ENCODE peak calls at places on chromosomes 1 and 21, in seven cellular contexts. One of them, this sample, is unnamed.

GRCh38 chr1:218376722-218377121 is 31.6 kb downstream of the TGFB2 start:
- DNase-seq in RPMI8226: no peak
- DNase-seq in brain microvascular endothelial cell: no peak
- DNase-seq in hepatocyte: no peak
- DNase-seq in stimulated activated CD4-positive, alpha-beta T cell treated with anti-CD3 and anti-CD28 coated beads, Interleukin-4, amount 100 ng/mL, for 24 hours: no peak
- DNase-seq in fibroblast of mammary gland: no peak
- DNase-seq in kidney glomerular epithelial cell: peak
- DNase-seq in this sample: no peak

GRCh38 chr1:4411862-4412261 is 242.5 kb upstream of the AJAP1 start:
- DNase-seq in RPMI8226: no peak
- DNase-seq in brain microvascular endothelial cell: no peak
- DNase-seq in hepatocyte: no peak
- DNase-seq in stimulated activated CD4-positive, alpha-beta T cell treated with anti-CD3 and anti-CD28 coated beads, Interleukin-4, amount 100 ng/mL, for 24 hours: no peak
- DNase-seq in fibroblast of mammary gland: no peak
- DNase-seq in kidney glomerular epithelial cell: no peak
- DNase-seq in this sample: no peak

GRCh38 chr1:19536519-19536918 is 51.2 kb upstream of the CAPZB start:
- DNase-seq in RPMI8226: no peak
- DNase-seq in brain microvascular endothelial cell: no peak
- DNase-seq in hepatocyte: no peak
- DNase-seq in stimulated activated CD4-positive, alpha-beta T cell treated with anti-CD3 and anti-CD28 coated beads, Interleukin-4, amount 100 ng/mL, for 24 hours: no peak
- DNase-seq in fibroblast of mammary gland: no peak
- DNase-seq in kidney glomerular epithelial cell: no peak
- DNase-seq in this sample: no peak

GRCh38 chr1:29793101-29793546 is 556.8 kb downstream of the PTPRU start:
- DNase-seq in RPMI8226: peak
- DNase-seq in brain microvascular endothelial cell: peak
- DNase-seq in hepatocyte: peak
- DNase-seq in stimulated activated CD4-positive, alpha-beta T cell treated with anti-CD3 and anti-CD28 coated beads, Interleukin-4, amount 100 ng/mL, for 24 hours: peak
- DNase-seq in fibroblast of mammary gland: peak
- DNase-seq in kidney glomerular epithelial cell: peak
- DNase-seq in this sample: peak

GRCh38 chr1:25889470-25889869 is 14.0 kb upstream of the PAQR7 start:
- DNase-seq in RPMI8226: no peak
- DNase-seq in brain microvascular endothelial cell: peak
- DNase-seq in hepatocyte: no peak
- DNase-seq in stimulated activated CD4-positive, alpha-beta T cell treated with anti-CD3 and anti-CD28 coated beads, Interleukin-4, amount 100 ng/mL, for 24 hours: no peak
- DNase-seq in fibroblast of mammary gland: peak
- DNase-seq in kidney glomerular epithelial cell: no peak
- DNase-seq in this sample: peak

GRCh38 chr1:19484793-19485361 is 462 bp downstream of the CAPZB start:
- DNase-seq in RPMI8226: peak
- DNase-seq in brain microvascular endothelial cell: no peak
- DNase-seq in hepatocyte: peak
- DNase-seq in stimulated activated CD4-positive, alpha-beta T cell treated with anti-CD3 and anti-CD28 coated beads, Interleukin-4, amount 100 ng/mL, for 24 hours: no peak
- DNase-seq in fibroblast of mammary gland: no peak
- DNase-seq in kidney glomerular epithelial cell: no peak
- DNase-seq in this sample: peak

GRCh38 chr1:211609120-211610024 is 30.4 kb upstream of the SLC30A1 start:
- DNase-seq in RPMI8226: no peak
- DNase-seq in brain microvascular endothelial cell: no peak
- DNase-seq in hepatocyte: no peak
- DNase-seq in stimulated activated CD4-positive, alpha-beta T cell treated with anti-CD3 and anti-CD28 coated beads, Interleukin-4, amount 100 ng/mL, for 24 hours: no peak
- DNase-seq in fibroblast of mammary gland: peak
- DNase-seq in kidney glomerular epithelial cell: no peak
- DNase-seq in this sample: peak

GRCh38 chr1:3541465-3541864 is 69.8 kb downstream of the MEGF6 start:
- DNase-seq in RPMI8226: no peak
- DNase-seq in brain microvascular endothelial cell: no peak
- DNase-seq in hepatocyte: no peak
- DNase-seq in stimulated activated CD4-positive, alpha-beta T cell treated with anti-CD3 and anti-CD28 coated beads, Interleukin-4, amount 100 ng/mL, for 24 hours: no peak
- DNase-seq in fibroblast of mammary gland: no peak
- DNase-seq in kidney glomerular epithelial cell: no peak
- DNase-seq in this sample: no peak

GRCh38 chr1:10341062-10341600 is 57.7 kb upstream of the PGD start:
- DNase-seq in RPMI8226: no peak
- DNase-seq in brain microvascular endothelial cell: no peak
- DNase-seq in hepatocyte: no peak
- DNase-seq in stimulated activated CD4-positive, alpha-beta T cell treated with anti-CD3 and anti-CD28 coated beads, Interleukin-4, amount 100 ng/mL, for 24 hours: no peak
- DNase-seq in fibroblast of mammary gland: no peak
- DNase-seq in kidney glomerular epithelial cell: peak
- DNase-seq in this sample: no peak

GRCh38 chr1:16189003-16189402 is 23.4 kb downstream of the ARHGEF19 start:
- DNase-seq in RPMI8226: no peak
- DNase-seq in brain microvascular endothelial cell: no peak
- DNase-seq in hepatocyte: peak
- DNase-seq in stimulated activated CD4-positive, alpha-beta T cell treated with anti-CD3 and anti-CD28 coated beads, Interleukin-4, amount 100 ng/mL, for 24 hours: no peak
- DNase-seq in fibroblast of mammary gland: peak
- DNase-seq in kidney glomerular epithelial cell: no peak
- DNase-seq in this sample: peak

GRCh38 chr1:13930151-13930550 is 230.2 kb downstream of the PRDM2 start:
- DNase-seq in RPMI8226: peak
- DNase-seq in brain microvascular endothelial cell: no peak
- DNase-seq in hepatocyte: no peak
- DNase-seq in stimulated activated CD4-positive, alpha-beta T cell treated with anti-CD3 and anti-CD28 coated beads, Interleukin-4, amount 100 ng/mL, for 24 hours: peak
- DNase-seq in fibroblast of mammary gland: no peak
- DNase-seq in kidney glomerular epithelial cell: no peak
- DNase-seq in this sample: peak

GRCh38 chr21:44407493-44407892 is 47.8 kb upstream of the LRRC3 start:
- DNase-seq in RPMI8226: peak
- DNase-seq in brain microvascular endothelial cell: no peak
- DNase-seq in hepatocyte: no peak
- DNase-seq in stimulated activated CD4-positive, alpha-beta T cell treated with anti-CD3 and anti-CD28 coated beads, Interleukin-4, amount 100 ng/mL, for 24 hours: peak
- DNase-seq in fibroblast of mammary gland: no peak
- DNase-seq in kidney glomerular epithelial cell: no peak
- DNase-seq in this sample: no peak

GRCh38 chr21:20040768-20041167 is 957.4 kb upstream of the NCAM2 start:
- DNase-seq in RPMI8226: no peak
- DNase-seq in brain microvascular endothelial cell: no peak
- DNase-seq in hepatocyte: peak
- DNase-seq in stimulated activated CD4-positive, alpha-beta T cell treated with anti-CD3 and anti-CD28 coated beads, Interleukin-4, amount 100 ng/mL, for 24 hours: no peak
- DNase-seq in fibroblast of mammary gland: no peak
- DNase-seq in kidney glomerular epithelial cell: no peak
- DNase-seq in this sample: peak

GRCh38 chr1:7576946-7577657 is 194.0 kb upstream of the VAMP3 start:
- DNase-seq in RPMI8226: peak
- DNase-seq in brain microvascular endothelial cell: peak
- DNase-seq in hepatocyte: peak
- DNase-seq in stimulated activated CD4-positive, alpha-beta T cell treated with anti-CD3 and anti-CD28 coated beads, Interleukin-4, amount 100 ng/mL, for 24 hours: no peak
- DNase-seq in fibroblast of mammary gland: no peak
- DNase-seq in kidney glomerular epithelial cell: no peak
- DNase-seq in this sample: peak

GRCh38 chr1:234295626-234296025 is 77.6 kb upstream of the COA6 start:
- DNase-seq in RPMI8226: no peak
- DNase-seq in brain microvascular endothelial cell: no peak
- DNase-seq in hepatocyte: no peak
- DNase-seq in stimulated activated CD4-positive, alpha-beta T cell treated with anti-CD3 and anti-CD28 coated beads, Interleukin-4, amount 100 ng/mL, for 24 hours: no peak
- DNase-seq in fibroblast of mammary gland: no peak
- DNase-seq in kidney glomerular epithelial cell: no peak
- DNase-seq in this sample: no peak

GRCh38 chr1:33893147-33893830 is 29.4 kb downstream of the HMGB4 start:
- DNase-seq in RPMI8226: no peak
- DNase-seq in brain microvascular endothelial cell: no peak
- DNase-seq in hepatocyte: no peak
- DNase-seq in stimulated activated CD4-positive, alpha-beta T cell treated with anti-CD3 and anti-CD28 coated beads, Interleukin-4, amount 100 ng/mL, for 24 hours: no peak
- DNase-seq in fibroblast of mammary gland: peak
- DNase-seq in kidney glomerular epithelial cell: peak
- DNase-seq in this sample: peak

GRCh38 chr21:32726742-32727477 is 903 bp downstream of the SYNJ1 start:
- DNase-seq in RPMI8226: peak
- DNase-seq in brain microvascular endothelial cell: peak
- DNase-seq in hepatocyte: peak
- DNase-seq in stimulated activated CD4-positive, alpha-beta T cell treated with anti-CD3 and anti-CD28 coated beads, Interleukin-4, amount 100 ng/mL, for 24 hours: peak
- DNase-seq in fibroblast of mammary gland: peak
- DNase-seq in kidney glomerular epithelial cell: peak
- DNase-seq in this sample: peak